ENCODE peak calls at places on chromosomes 3 and 15, in eight cellular contexts. B, Q, J, D, O, N, H and L are unnamed samples.

GRCh38 chr3:52317601-52318000 is 1.5 kb downstream of the DNAH1 start:
- DNase-seq in B (peak; percentile 55), Q (peak; percentile 93), J (no peak), D (peak; percentile 73), O (peak; percentile 80), N (no peak), H (peak; percentile 81), L (peak; percentile 82)

GRCh38 chr15:25689592-25689991 is 173.5 kb downstream of the ATP10A start:
- DNase-seq in B (no peak), Q (peak; percentile 55), J (no peak), D (peak; percentile 23), O (no peak), N (no peak), H (no peak), L (no peak)

GRCh38 chr15:70533931-70534742 is 229.2 kb downstream of the UACA start:
- DNase-seq in B (no peak), Q (no peak), J (no peak), D (no peak), O (peak; percentile 19), N (no peak), H (no peak), L (no peak)

GRCh38 chr3:29022976-29023375 is 257.9 kb upstream of the RBMS3 start:
- DNase-seq in B (no peak), Q (no peak), J (no peak), D (no peak), O (no peak), N (no peak), H (no peak), L (no peak)

GRCh38 chr3:107704477-107704876 is 181.7 kb downstream of the BBX start:
- DNase-seq in B (no peak), Q (no peak), J (no peak), D (no peak), O (no peak), N (no peak), H (no peak), L (no peak)

GRCh38 chr3:161602451-161602850 is 105.8 kb downstream of the OTOL1 start:
- DNase-seq in B (no peak), Q (no peak), J (no peak), D (no peak), O (no peak), N (no peak), H (no peak), L (no peak)

GRCh38 chr15:58299311-58299850 is 132.4 kb upstream of the LIPC start:
- DNase-seq in B (no peak), Q (no peak), J (no peak), D (no peak), O (no peak), N (no peak), H (peak; percentile 66), L (no peak)

GRCh38 chr3:85881833-85882393 is 923.1 kb downstream of the CADM2 start:
- DNase-seq in B (no peak), Q (no peak), J (no peak), D (no peak), O (no peak), N (no peak), H (no peak), L (no peak)

GRCh38 chr3:53495518-53496501 is 1.4 kb downstream of the CACNA1D start:
- DNase-seq in B (peak; percentile 38), Q (peak; percentile 54), J (no peak), D (peak; percentile 64), O (no peak), N (no peak), H (peak; percentile 47), L (no peak)

GRCh38 chr15:40982855-40983254 is 29.6 kb downstream of the CHAC1 start:
- DNase-seq in B (no peak), Q (no peak), J (no peak), D (no peak), O (no peak), N (no peak), H (no peak), L (peak; percentile 23)

GRCh38 chr3:134311265-134311664 is 60.6 kb upstream of the RYK start:
- DNase-seq in B (no peak), Q (no peak), J (no peak), D (no peak), O (peak; percentile 19), N (no peak), H (no peak), L (no peak)

GRCh38 chr3:132907293-132907692 is 130.9 kb upstream of the TMEM108 start:
- DNase-seq in B (no peak), Q (no peak), J (no peak), D (no peak), O (no peak), N (no peak), H (peak; percentile 18), L (no peak)

GRCh38 chr15:73599934-73600333 is 33.3 kb downstream of the NPTN start:
- DNase-seq in B (no peak), Q (no peak), J (no peak), D (no peak), O (no peak), N (no peak), H (no peak), L (no peak)

GRCh38 chr3:48617559-48617958 is 4.0 kb downstream of the TMEM89 start:
- DNase-seq in B (no peak), Q (no peak), J (no peak), D (no peak), O (no peak), N (no peak), H (peak; percentile 14), L (no peak)

GRCh38 chr3:66413151-66413751 is 87.6 kb downstream of the LRIG1 start:
- DNase-seq in B (no peak), Q (no peak), J (no peak), D (no peak), O (no peak), N (no peak), H (peak; percentile 76), L (no peak)
- H3K4me1 ChIP-seq in B (peaks cover 29% of the 10 kb centered on the region), Q (peaks cover 23% of the 10 kb centered on the region), J (peaks cover 38% of the 10 kb centered on the region), D (no peaks in the 10 kb centered on the region), O (no peaks in the 10 kb centered on the region), N (peaks cover under 1% of the 10 kb centered on the region), H (peaks cover 58% of the 10 kb centered on the region), L (peaks cover 26% of the 10 kb centered on the region)

GRCh38 chr3:79808515-79808914 is 40.7 kb upstream of the ROBO1 start:
- DNase-seq in B (no peak), Q (no peak), J (no peak), D (no peak), O (no peak), N (no peak), H (no peak), L (no peak)
- TF ChIP-seq CTCF in B (no peak), Q (no peak), J (no peak), D (no peak), O (no peak), N (no peak), H (no peak), L (no peak)

DNA sequence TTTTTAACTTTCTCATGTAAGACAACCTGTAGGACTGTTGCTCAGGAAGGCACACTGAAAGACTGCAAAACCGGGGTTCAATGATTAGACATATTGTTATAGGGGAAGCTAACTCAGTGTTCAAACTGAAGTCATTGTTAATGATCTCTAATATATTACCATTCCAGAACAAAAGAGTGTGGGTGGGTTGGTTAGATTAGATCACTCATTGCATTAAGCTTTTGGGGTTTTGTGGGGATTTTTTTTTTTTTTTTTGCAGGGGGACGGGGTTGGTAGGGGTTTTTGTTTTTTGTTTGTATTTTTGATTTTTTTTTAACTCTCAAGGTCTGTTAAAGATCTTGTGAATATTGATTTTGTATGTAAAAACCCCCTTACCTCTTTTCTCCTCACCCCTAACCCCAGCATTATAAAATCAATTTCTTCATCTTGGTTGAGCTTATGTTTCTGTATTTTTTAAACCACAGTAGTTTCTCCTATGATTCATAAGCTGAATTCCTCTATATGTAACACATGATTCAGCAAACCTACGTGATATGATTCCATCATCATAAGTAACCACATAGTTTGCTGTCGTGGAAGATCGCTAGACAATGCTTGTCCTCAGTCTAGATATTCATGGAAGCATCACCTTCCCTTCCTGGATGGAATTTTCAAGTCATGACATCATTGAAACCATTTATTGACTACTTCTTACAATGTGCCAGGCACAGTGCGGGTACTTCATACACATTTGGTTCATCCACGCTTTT is 544.1 kb upstream of the MDFIC2 start:
- DNase-seq in B (no peak), Q (no peak), J (no peak), D (no peak), O (no peak), N (no peak), H (no peak), L (no peak)
- H3K27ac ChIP-seq in B (no peak overlapping the region), Q (no peak overlapping the region), J (no peak overlapping the region), D (no peak overlapping the region), O (no peak overlapping the region), N (no peak overlapping the region), H (no peak overlapping the region), L (no peak overlapping the region)

GRCh38 chr3:69092030-69092513 is 7.3 kb downstream of the ARL6IP5 start:
- DNase-seq in B (no peak), Q (peak; percentile 46), J (no peak), D (no peak), O (no peak), N (no peak), H (no peak), L (no peak)
- H3K4me1 ChIP-seq in B (peaks cover 95% of the 10 kb centered on the region), Q (peaks cover 10% of the 10 kb centered on the region), J (peaks cover 96% of the 10 kb centered on the region), D (peaks cover 27% of the 10 kb centered on the region), O (peaks cover 89% of the 10 kb centered on the region), N (peaks cover 5% of the 10 kb centered on the region), H (peaks cover 100% of the 10 kb centered on the region), L (peaks cover 50% of the 10 kb centered on the region)

GRCh38 chr3:61866961-61867461 is 305.6 kb downstream of the PTPRG start:
- DNase-seq in B (no peak), Q (no peak), J (no peak), D (no peak), O (no peak), N (no peak), H (no peak), L (no peak)
- TF ChIP-seq CTCF in B (no peak), Q (no peak), J (no peak), D (no peak), O (no peak), N (no peak), H (no peak), L (no peak)

GRCh38 chr3:44952689-44953088 is 23.3 kb downstream of the ZDHHC3 start:
- DNase-seq in B (no peak), Q (no peak), J (no peak), D (no peak), O (no peak), N (no peak), H (no peak), L (no peak)

GRCh38 chr3:44955917-44956316 is 20.1 kb downstream of the ZDHHC3 start:
- DNase-seq in B (no peak), Q (no peak), J (no peak), D (no peak), O (no peak), N (no peak), H (no peak), L (no peak)

GRCh38 chr3:44957986-44958385 is 18.0 kb downstream of the ZDHHC3 start:
- DNase-seq in B (no peak), Q (no peak), J (no peak), D (no peak), O (no peak), N (no peak), H (no peak), L (no peak)

GRCh38 chr3:44954962-44955361 is 21.0 kb downstream of the ZDHHC3 start:
- DNase-seq in B (no peak), Q (no peak), J (no peak), D (no peak), O (no peak), N (peak; percentile 55), H (no peak), L (no peak)

DNA sequence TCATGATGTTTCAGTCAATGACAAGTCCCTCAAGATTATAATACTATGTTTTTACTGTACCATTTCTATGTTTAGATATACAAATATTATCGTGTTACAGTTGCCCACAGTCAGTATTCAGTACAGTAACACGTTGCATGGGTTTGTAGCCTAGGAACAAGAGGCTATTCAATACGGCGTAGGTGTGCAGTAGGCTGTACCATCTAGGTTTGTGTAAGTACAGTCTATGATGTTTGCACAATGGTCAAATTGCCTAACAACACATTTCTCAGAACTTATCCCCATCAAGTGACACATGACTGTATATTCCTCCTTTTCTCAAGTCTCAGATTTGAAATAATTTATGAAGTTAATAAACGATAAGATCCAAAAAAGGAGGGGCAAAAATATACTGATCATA is 21.7 kb downstream of the ZDHHC3 start:
- DNase-seq in B (no peak), Q (no peak), J (no peak), D (no peak), O (no peak), N (no peak), H (no peak), L (no peak)
- H3K27ac ChIP-seq in B (no peak overlapping the region), Q (no peak overlapping the region), J (no peak overlapping the region), D (no peak overlapping the region), O (no peak overlapping the region), N (peak overlapping the region; percentile 16), H (no peak overlapping the region), L (no peak overlapping the region)